ENCODE peak calls at places on chromosomes 7 and 10, in seven cellular contexts. C is body of pancreas, S is PC-3, Y is IMR-90, B is upper lobe of right lung, J is cardiac fibroblast, F is A673. K is an unnamed sample.

GRCh38 chr7:11243739-11244138 is 270.1 kb downstream of the PHF14 start:
- DNase-seq in C (no peak), J (no peak), Y (no peak), S (no peak), F (no peak), B (no peak), K (no peak)

GRCh38 chr10:23693895-23694294 is 255.0 kb downstream of the OTUD1 start:
- DNase-seq in F (peak; percentile 48), J (no peak), B (no peak), C (no peak), Y (no peak), S (no peak), K (no peak)

GRCh38 chr7:150553163-150553562 is 14.0 kb upstream of the GIMAP4 start:
- DNase-seq in S (no peak), Y (no peak), B (no peak), C (no peak), F (no peak), J (no peak), K (no peak)

GRCh38 chr7:44385384-44386138 is 60.2 kb upstream of the CAMK2B start:
- DNase-seq in J (no peak), S (no peak), B (no peak), F (no peak), C (no peak), Y (no peak), K (no peak)

GRCh38 chr10:72611783-72612182 is 14.1 kb downstream of the MICU1 start:
- DNase-seq in C (no peak), S (no peak), B (no peak), J (peak; percentile 22), Y (no peak), F (peak; percentile 41), K (no peak)

GRCh38 chr7:142025896-142026295 is 30.2 kb downstream of the MGAM start:
- DNase-seq in B (no peak), Y (no peak), F (no peak), J (peak; percentile 81), S (peak; percentile 54), C (no peak), K (peak; percentile 47)

GRCh38 chr7:3043544-3044395 is at the start of gene CARD11:
- DNase-seq in S (no peak), B (no peak), C (no peak), J (no peak), F (no peak), Y (no peak), K (no peak)

GRCh38 chr7:74587435-74588126 is 69.9 kb upstream of the GTF2I start:
- DNase-seq in B (peak; percentile 91), S (peak; percentile 83), Y (peak; percentile 89), F (no peak), C (peak; percentile 68), J (peak; percentile 92), K (peak; percentile 94)

GRCh38 chr7:35516498-35516897 is 178.4 kb downstream of the HERPUD2 start:
- DNase-seq in C (no peak), B (no peak), F (no peak), J (no peak), S (no peak), Y (no peak), K (no peak)

GRCh38 chr10:34247560-34247959 is 567.5 kb downstream of the PARD3 start:
- DNase-seq in C (no peak), J (no peak), S (no peak), B (no peak), Y (no peak), F (no peak), K (no peak)

GRCh38 chr10:57621466-57621865 is 646.2 kb downstream of the IPMK start:
- DNase-seq in J (no peak), C (no peak), F (no peak), B (no peak), S (no peak), Y (no peak), K (no peak)

GRCh38 chr10:17915181-17915580 is 36.5 kb upstream of the SLC39A12 start:
- DNase-seq in S (no peak), B (no peak), C (no peak), F (no peak), J (no peak), Y (no peak), K (peak; percentile 23)

GRCh38 chr10:47261121-47261520 is 38.9 kb upstream of the GDF10 start:
- DNase-seq in S (no peak), C (no peak), Y (no peak), F (no peak), J (no peak), B (no peak), K (no peak)

GRCh38 chr7:1127001-1127400 is 33.0 kb downstream of the ZFAND2A start:
- DNase-seq in C (no peak), B (peak; percentile 37), F (no peak), S (no peak), Y (no peak), J (no peak), K (no peak)

GRCh38 chr10:94963901-94964300 is 25.4 kb downstream of the CYP2C9 start:
- DNase-seq in F (peak; percentile 50), B (no peak), J (peak; percentile 47), C (peak; percentile 32), Y (peak; percentile 13), S (peak; percentile 51), K (peak; percentile 22)

GRCh38 chr10:68950598-68950997 is 5.4 kb upstream of the DDX21 start:
- DNase-seq in S (no peak), J (no peak), Y (no peak), F (no peak), C (no peak), B (no peak), K (no peak)

GRCh38 chr10:3866347-3866746 is 81.3 kb upstream of the KLF6 start:
- DNase-seq in B (no peak), Y (no peak), C (no peak), S (no peak), F (no peak), J (no peak), K (no peak)

GRCh38 chr10:113950268-113950667 is 93.4 kb upstream of the ADRB1 start:
- DNase-seq in S (no peak), J (no peak), F (no peak), C (no peak), B (no peak), Y (no peak), K (no peak)

GRCh38 chr10:108410231-108410630 is 1245.7 kb upstream of the SORCS1 start:
- DNase-seq in B (no peak), C (no peak), Y (no peak), J (no peak), S (no peak), F (no peak), K (no peak)

GRCh38 chr7:41977165-41977651 is 259.8 kb downstream of the GLI3 start:
- DNase-seq in C (no peak), S (peak; percentile 67), B (no peak), Y (peak; percentile 75), J (peak; percentile 78), F (peak; percentile 73), K (peak; percentile 78)

GRCh38 chr10:28302668-28303488 is at the start of gene MPP7:
- DNase-seq in Y (peak; percentile 98), C (peak; percentile 97), B (peak; percentile 97), S (peak; percentile 96), J (peak; percentile 98), F (peak; percentile 97), K (peak; percentile 96)

GRCh38 chr10:28307267-28307666 is 4.4 kb upstream of the MPP7 start:
- DNase-seq in Y (no peak), C (no peak), S (no peak), J (no peak), B (no peak), F (no peak), K (no peak)

GRCh38 chr10:28302012-28302667 is 724 bp downstream of the MPP7 start:
- DNase-seq in C (peak; percentile 19), S (peak; percentile 16), F (peak; percentile 52), Y (no peak), J (peak; percentile 46), B (no peak), K (no peak)

GRCh38 chr10:28305551-28305950 is 2.7 kb upstream of the MPP7 start:
- DNase-seq in Y (no peak), B (no peak), J (no peak), F (no peak), C (no peak), S (no peak), K (no peak)

DNA sequence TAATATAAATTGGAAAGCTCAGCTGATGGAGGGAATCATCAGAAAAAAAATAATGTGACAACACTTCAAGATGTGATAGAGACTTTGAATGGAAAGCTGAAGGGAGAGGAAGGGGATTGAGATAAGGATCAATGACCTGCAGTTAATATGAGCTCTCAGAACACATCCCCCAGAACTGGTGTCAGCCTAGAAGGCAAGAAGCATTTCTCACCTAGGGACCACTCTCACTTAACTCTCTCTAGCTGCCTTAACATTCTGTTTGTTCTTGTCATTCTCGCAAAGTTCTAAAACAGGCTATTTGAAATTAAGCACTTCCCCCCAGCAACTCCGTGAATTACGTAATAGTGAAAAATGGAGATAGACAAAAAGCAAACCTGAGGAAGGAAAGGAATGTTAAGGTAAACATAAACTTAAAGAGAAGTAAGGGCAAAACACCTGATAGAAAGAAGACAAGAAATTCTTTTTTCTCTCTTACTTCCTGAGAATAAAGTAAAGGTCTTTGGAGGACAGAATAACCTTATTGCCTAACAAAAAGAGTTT is 1.2 kb upstream of the MPP7 start:
- DNase-seq in F (no peak), Y (no peak), B (no peak), C (no peak), S (no peak), J (no peak), K (no peak)
- H3K4me3 ChIP-seq in F (no peak overlapping the region), Y (no peak overlapping the region), B (peak overlapping the region; percentile 77), C (no peak overlapping the region), S (peak overlapping the region; percentile 65), J (no peak overlapping the region), K (no peak overlapping the region)

GRCh38 chr7:98974205-98974604 is 95.9 kb downstream of the TRRAP start:
- DNase-seq in S (no peak), B (peak; percentile 32), F (no peak), C (no peak), Y (no peak), J (no peak), K (no peak)

GRCh38 chr7:98968621-98969020 is 90.3 kb downstream of the TRRAP start:
- DNase-seq in J (no peak), B (peak; percentile 23), C (no peak), F (no peak), S (no peak), Y (no peak), K (no peak)

GRCh38 chr7:98970805-98971204 is 92.5 kb downstream of the TRRAP start:
- DNase-seq in J (no peak), F (no peak), S (no peak), Y (no peak), C (no peak), B (peak; percentile 46), K (no peak)

GRCh38 chr7:98969386-98969785 is 91.1 kb downstream of the TRRAP start:
- DNase-seq in C (no peak), B (peak; percentile 31), F (no peak), S (no peak), Y (no peak), J (no peak), K (no peak)

GRCh38 chr7:98970031-98970615 is 91.8 kb downstream of the TRRAP start:
- DNase-seq in S (no peak), F (no peak), J (no peak), C (no peak), Y (no peak), B (peak; percentile 45), K (no peak)
- TF ChIP-seq CTCF in S (no peak), F (no peak), J (no peak), C (no peak), Y (no peak), B (no peak), K (no peak)

GRCh38 chr7:140229101-140229525 is 52.3 kb upstream of the KDM7A start:
- DNase-seq in Y (no peak), B (no peak), J (no peak), S (no peak), F (no peak), C (no peak), K (no peak)
- H3K4me3 ChIP-seq in Y (no peak overlapping the region), B (no peak overlapping the region), J (no peak overlapping the region), S (no peak overlapping the region), F (no peak overlapping the region), C (no peak overlapping the region), K (no peak overlapping the region)

GRCh38 chr10:102501201-102502028 is 1.1 kb downstream of the ACTR1A start:
- DNase-seq in J (peak; percentile 39), B (no peak), F (no peak), C (no peak), Y (peak; percentile 25), S (no peak), K (peak; percentile 24)
- TF ChIP-seq CTCF in J (no peak), B (no peak), F (no peak), C (no peak), Y (no peak), S (no peak), K (no peak)

K was measured in fibroblast of mammary gland.